ENCODE peak calls at places on chromosomes 11 and 22, in nine cellular contexts. One of them, this sample, is unnamed.

GRCh38 chr22:19896665-19897355 is 42.1 kb upstream of the GNB1L start:
- DNase-seq in GM10248: no peak
- DNase-seq in HFF-Myc: no peak
- DNase-seq in astrocyte: no peak
- DNase-seq in choroid plexus epithelial cell: no peak
- DNase-seq in GM12865: no peak
- DNase-seq in heart left ventricle: no peak
- DNase-seq in kidney epithelial cell: no peak
- DNase-seq in breast epithelium: no peak
- DNase-seq in this sample: no peak

GRCh38 chr11:2792376-2793250 is 92.8 kb upstream of the KCNQ1OT1 start:
- DNase-seq in GM10248: no peak
- DNase-seq in HFF-Myc: no peak
- DNase-seq in astrocyte: no peak
- DNase-seq in choroid plexus epithelial cell: no peak
- DNase-seq in GM12865: no peak
- DNase-seq in heart left ventricle: peak; percentile 15
- DNase-seq in kidney epithelial cell: no peak
- DNase-seq in breast epithelium: peak; percentile 47
- DNase-seq in this sample: no peak

GRCh38 chr11:111698852-111699559 is 67.2 kb downstream of the PPP2R1B start:
- DNase-seq in GM10248: no peak
- DNase-seq in HFF-Myc: no peak
- DNase-seq in astrocyte: no peak
- DNase-seq in choroid plexus epithelial cell: peak; percentile 42
- DNase-seq in GM12865: no peak
- DNase-seq in heart left ventricle: no peak
- DNase-seq in kidney epithelial cell: no peak
- DNase-seq in breast epithelium: no peak
- DNase-seq in this sample: no peak

GRCh38 chr11:95593101-95593500 is 196.5 kb downstream of the FAM76B start:
- DNase-seq in GM10248: no peak
- DNase-seq in HFF-Myc: no peak
- DNase-seq in astrocyte: peak; percentile 61
- DNase-seq in choroid plexus epithelial cell: no peak
- DNase-seq in GM12865: no peak
- DNase-seq in heart left ventricle: no peak
- DNase-seq in kidney epithelial cell: no peak
- DNase-seq in breast epithelium: no peak
- DNase-seq in this sample: no peak

GRCh38 chr11:85774256-85775097 is 36.5 kb downstream of the SYTL2 start:
- DNase-seq in GM10248: no peak
- DNase-seq in HFF-Myc: no peak
- DNase-seq in astrocyte: no peak
- DNase-seq in choroid plexus epithelial cell: no peak
- DNase-seq in GM12865: no peak
- DNase-seq in heart left ventricle: no peak
- DNase-seq in kidney epithelial cell: no peak
- DNase-seq in breast epithelium: no peak
- DNase-seq in this sample: no peak

GRCh38 chr11:76699461-76700091 is 29.0 kb upstream of the LRRC32 start:
- DNase-seq in GM10248: no peak
- DNase-seq in HFF-Myc: peak; percentile 63
- DNase-seq in astrocyte: peak; percentile 16
- DNase-seq in choroid plexus epithelial cell: no peak
- DNase-seq in GM12865: no peak
- DNase-seq in heart left ventricle: no peak
- DNase-seq in kidney epithelial cell: no peak
- DNase-seq in breast epithelium: no peak
- DNase-seq in this sample: no peak

GRCh38 chr22:41512421-41513194 is 31.7 kb downstream of the POLR3H start:
- DNase-seq in GM10248: no peak
- DNase-seq in HFF-Myc: peak; percentile 56
- DNase-seq in astrocyte: peak; percentile 57
- DNase-seq in choroid plexus epithelial cell: peak; percentile 85
- DNase-seq in GM12865: no peak
- DNase-seq in heart left ventricle: peak; percentile 60
- DNase-seq in kidney epithelial cell: peak; percentile 34
- DNase-seq in breast epithelium: no peak
- DNase-seq in this sample: peak; percentile 63

GRCh38 chr11:3786781-3787428 is 10.4 kb downstream of the NUP98 start:
- DNase-seq in GM10248: no peak
- DNase-seq in HFF-Myc: no peak
- DNase-seq in astrocyte: peak; percentile 58
- DNase-seq in choroid plexus epithelial cell: no peak
- DNase-seq in GM12865: no peak
- DNase-seq in heart left ventricle: no peak
- DNase-seq in kidney epithelial cell: no peak
- DNase-seq in breast epithelium: no peak
- DNase-seq in this sample: no peak

GRCh38 chr22:44127353-44127752 is 53.4 kb upstream of the PARVG start:
- DNase-seq in GM10248: no peak
- DNase-seq in HFF-Myc: no peak
- DNase-seq in astrocyte: no peak
- DNase-seq in choroid plexus epithelial cell: peak; percentile 47
- DNase-seq in GM12865: no peak
- DNase-seq in heart left ventricle: peak; percentile 50
- DNase-seq in kidney epithelial cell: no peak
- DNase-seq in breast epithelium: no peak
- DNase-seq in this sample: no peak

GRCh38 chr11:61609970-61610347 is 29.1 kb upstream of the SYT7 start:
- DNase-seq in GM10248: no peak
- DNase-seq in HFF-Myc: no peak
- DNase-seq in astrocyte: no peak
- DNase-seq in choroid plexus epithelial cell: no peak
- DNase-seq in GM12865: no peak
- DNase-seq in heart left ventricle: peak; percentile 54
- DNase-seq in kidney epithelial cell: no peak
- DNase-seq in breast epithelium: peak; percentile 63
- DNase-seq in this sample: no peak

GRCh38 chr22:46089426-46090041 is 60.8 kb upstream of the PPARA start:
- DNase-seq in GM10248: no peak
- DNase-seq in HFF-Myc: no peak
- DNase-seq in astrocyte: no peak
- DNase-seq in choroid plexus epithelial cell: no peak
- DNase-seq in GM12865: no peak
- DNase-seq in heart left ventricle: peak; percentile 25
- DNase-seq in kidney epithelial cell: no peak
- DNase-seq in breast epithelium: no peak
- DNase-seq in this sample: no peak

DNA sequence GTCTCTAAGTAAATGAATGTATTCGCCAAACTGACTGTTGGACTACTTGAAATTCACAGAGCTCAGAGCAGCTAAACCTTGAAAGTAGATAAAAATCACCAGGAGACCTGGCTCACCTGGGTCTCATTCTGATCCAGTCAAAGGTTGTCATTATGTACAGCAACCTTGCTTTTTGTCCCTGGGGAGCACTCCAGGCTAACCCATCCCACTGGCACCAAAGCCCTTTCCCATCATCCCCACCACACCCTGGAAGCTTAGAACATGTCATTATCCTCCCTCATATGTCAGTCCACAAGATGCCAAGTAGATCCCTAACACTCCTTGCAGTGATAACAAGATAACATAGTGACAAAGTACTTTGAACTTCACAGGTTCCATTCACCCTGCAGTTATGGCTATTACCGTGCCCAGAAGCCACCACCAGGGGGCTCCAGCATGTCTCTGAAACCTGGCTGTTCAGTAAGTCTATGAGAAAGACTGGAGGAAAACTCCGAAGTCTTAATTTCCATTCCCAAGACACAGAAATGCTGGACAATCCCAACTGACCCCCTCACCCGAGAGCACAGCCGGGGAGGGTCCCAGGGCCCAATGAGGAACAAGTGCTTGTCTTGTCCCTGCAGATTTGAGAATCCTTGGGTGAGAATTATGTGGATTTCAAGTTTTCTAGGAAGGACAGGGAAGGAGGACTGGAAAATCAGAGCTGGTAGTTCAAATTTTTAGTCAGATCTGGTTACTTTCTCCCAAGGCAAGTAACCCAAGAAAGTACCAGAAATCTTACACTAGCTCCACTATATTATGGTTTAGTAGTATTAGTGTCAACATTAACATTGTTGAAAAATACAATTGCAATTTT is 43.0 kb upstream of the USP47 start:
- DNase-seq in GM10248: peak; percentile 64
- DNase-seq in HFF-Myc: no peak
- DNase-seq in astrocyte: peak; percentile 46
- DNase-seq in choroid plexus epithelial cell: peak; percentile 87
- DNase-seq in GM12865: peak; percentile 77
- DNase-seq in heart left ventricle: peak; percentile 71
- DNase-seq in kidney epithelial cell: peak; percentile 26
- DNase-seq in breast epithelium: peak; percentile 83
- DNase-seq in this sample: peak; percentile 80
- TF ChIP-seq CTCF in GM10248: peak; percentile 87
- TF ChIP-seq CTCF in HFF-Myc: peak; percentile 98
- TF ChIP-seq CTCF in astrocyte: peak; percentile 96
- TF ChIP-seq CTCF in choroid plexus epithelial cell: peak; percentile 98
- TF ChIP-seq CTCF in GM12865: peak; percentile 88
- TF ChIP-seq CTCF in heart left ventricle: peak; percentile 89
- TF ChIP-seq CTCF in kidney epithelial cell: peak; percentile 89
- TF ChIP-seq CTCF in breast epithelium: peak; percentile 85
- TF ChIP-seq CTCF in this sample: peak; percentile 98

GRCh38 chr11:124897681-124898680 is at the start of gene ROBO4:
- DNase-seq in GM10248: peak; percentile 9
- DNase-seq in HFF-Myc: peak; percentile 82
- DNase-seq in astrocyte: peak; percentile 92
- DNase-seq in choroid plexus epithelial cell: peak; percentile 89
- DNase-seq in GM12865: no peak
- DNase-seq in heart left ventricle: peak; percentile 78
- DNase-seq in kidney epithelial cell: peak; percentile 67
- DNase-seq in breast epithelium: no peak
- DNase-seq in this sample: peak; percentile 91

GRCh38 chr11:124896821-124897391 is 759 bp downstream of the ROBO4 start:
- DNase-seq in GM10248: peak; percentile 8
- DNase-seq in HFF-Myc: no peak
- DNase-seq in astrocyte: no peak
- DNase-seq in choroid plexus epithelial cell: no peak
- DNase-seq in GM12865: no peak
- DNase-seq in heart left ventricle: peak; percentile 43
- DNase-seq in kidney epithelial cell: no peak
- DNase-seq in breast epithelium: no peak
- DNase-seq in this sample: no peak

GRCh38 chr11:124900464-124900863 is 2.8 kb upstream of the ROBO4 start:
- DNase-seq in GM10248: peak; percentile 1
- DNase-seq in HFF-Myc: peak; percentile 85
- DNase-seq in astrocyte: peak; percentile 83
- DNase-seq in choroid plexus epithelial cell: peak; percentile 83
- DNase-seq in GM12865: no peak
- DNase-seq in heart left ventricle: peak; percentile 65
- DNase-seq in kidney epithelial cell: peak; percentile 39
- DNase-seq in breast epithelium: no peak
- DNase-seq in this sample: peak; percentile 89

GRCh38 chr11:124899376-124900145 is 1.9 kb upstream of the ROBO4 start:
- DNase-seq in GM10248: peak; percentile 5
- DNase-seq in HFF-Myc: no peak
- DNase-seq in astrocyte: no peak
- DNase-seq in choroid plexus epithelial cell: no peak
- DNase-seq in GM12865: no peak
- DNase-seq in heart left ventricle: peak; percentile 16
- DNase-seq in kidney epithelial cell: no peak
- DNase-seq in breast epithelium: no peak
- DNase-seq in this sample: no peak

DNA sequence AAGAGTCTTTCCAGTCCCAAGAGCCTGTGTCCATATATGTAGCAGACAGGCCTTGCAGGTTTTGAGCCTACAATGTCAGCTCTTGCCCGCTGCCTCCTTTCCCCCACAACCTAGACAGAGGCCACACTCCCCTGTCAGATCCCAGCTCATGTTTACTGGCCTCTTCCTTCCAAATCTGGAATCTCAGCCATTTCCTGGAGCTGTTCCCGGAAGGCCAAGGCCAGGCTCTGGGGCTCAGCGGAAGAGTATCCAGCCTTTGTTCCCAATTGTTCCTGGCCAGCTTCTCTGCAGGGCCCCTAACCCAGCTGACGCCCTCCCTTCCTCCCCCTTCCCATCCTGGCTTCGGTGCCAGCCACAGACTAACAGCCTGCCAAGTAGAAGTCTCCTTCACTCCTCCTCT is 1.0 kb upstream of the ROBO4 start:
- DNase-seq in GM10248: no peak
- DNase-seq in HFF-Myc: peak; percentile 61
- DNase-seq in astrocyte: no peak
- DNase-seq in choroid plexus epithelial cell: no peak
- DNase-seq in GM12865: no peak
- DNase-seq in heart left ventricle: peak; percentile 78
- DNase-seq in kidney epithelial cell: no peak
- DNase-seq in breast epithelium: no peak
- DNase-seq in this sample: no peak
- TF ChIP-seq CTCF in GM10248: no peak
- TF ChIP-seq CTCF in HFF-Myc: peak; percentile 22
- TF ChIP-seq CTCF in astrocyte: no peak
- TF ChIP-seq CTCF in choroid plexus epithelial cell: no peak
- TF ChIP-seq CTCF in GM12865: no peak
- TF ChIP-seq CTCF in heart left ventricle: no peak
- TF ChIP-seq CTCF in kidney epithelial cell: no peak
- TF ChIP-seq CTCF in breast epithelium: no peak
- TF ChIP-seq CTCF in this sample: no peak

DNA sequence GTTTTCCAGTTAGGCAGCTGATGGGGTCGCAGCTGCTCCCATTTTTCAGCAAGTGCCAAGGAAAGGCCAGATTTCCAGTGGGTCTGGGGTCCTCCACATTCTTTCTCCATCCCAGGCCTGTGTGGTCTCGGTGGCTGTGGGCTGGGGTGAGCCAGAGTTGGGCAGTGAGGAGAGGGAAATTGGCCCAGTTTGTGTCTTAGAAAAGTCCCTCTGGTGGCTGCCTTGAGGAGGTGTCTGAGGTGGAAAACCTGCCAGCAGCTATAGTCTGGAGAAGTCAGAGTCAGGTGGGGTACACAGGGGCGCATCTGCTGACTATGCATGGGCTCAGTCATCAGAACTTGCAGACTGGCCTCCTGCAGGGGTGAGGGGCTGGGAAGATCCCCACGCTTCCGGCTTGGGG is 30.5 kb downstream of the MRGPRD start:
- DNase-seq in GM10248: no peak
- DNase-seq in HFF-Myc: peak; percentile 16
- DNase-seq in astrocyte: no peak
- DNase-seq in choroid plexus epithelial cell: peak; percentile 47
- DNase-seq in GM12865: peak; percentile 26
- DNase-seq in heart left ventricle: no peak
- DNase-seq in kidney epithelial cell: no peak
- DNase-seq in breast epithelium: no peak
- DNase-seq in this sample: no peak
- TF ChIP-seq CTCF in GM10248: peak; percentile 14
- TF ChIP-seq CTCF in HFF-Myc: peak; percentile 46
- TF ChIP-seq CTCF in astrocyte: peak; percentile 24
- TF ChIP-seq CTCF in choroid plexus epithelial cell: peak; percentile 69
- TF ChIP-seq CTCF in GM12865: peak; percentile 38
- TF ChIP-seq CTCF in heart left ventricle: no peak
- TF ChIP-seq CTCF in kidney epithelial cell: peak; percentile 49
- TF ChIP-seq CTCF in breast epithelium: no peak
- TF ChIP-seq CTCF in this sample: peak; percentile 75

DNA sequence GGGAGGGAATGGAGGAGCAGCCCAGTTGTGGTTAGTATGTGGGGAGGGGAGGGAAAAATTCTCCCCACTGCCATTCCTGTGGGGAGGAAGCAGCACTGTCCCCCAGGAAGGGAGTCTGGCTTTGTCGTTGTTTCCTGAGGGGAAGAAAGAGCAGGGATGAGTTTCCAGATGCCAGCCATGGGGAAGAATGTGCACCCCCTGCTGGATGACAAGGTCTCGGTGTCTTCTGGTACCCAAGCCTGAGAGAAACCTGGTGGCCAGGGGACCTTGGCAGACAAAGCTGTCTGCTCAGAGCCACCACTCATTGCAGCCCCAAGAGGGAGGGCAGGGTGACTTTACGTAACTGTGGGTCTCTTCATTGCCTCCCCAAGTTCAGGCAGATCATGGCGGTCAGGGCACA is 81.3 kb upstream of the CD82 start:
- DNase-seq in GM10248: peak; percentile 28
- DNase-seq in HFF-Myc: no peak
- DNase-seq in astrocyte: no peak
- DNase-seq in choroid plexus epithelial cell: peak; percentile 33
- DNase-seq in GM12865: peak; percentile 15
- DNase-seq in heart left ventricle: no peak
- DNase-seq in kidney epithelial cell: no peak
- DNase-seq in breast epithelium: no peak
- DNase-seq in this sample: no peak
- TF ChIP-seq CTCF in GM10248: peak; percentile 13
- TF ChIP-seq CTCF in HFF-Myc: peak; percentile 49
- TF ChIP-seq CTCF in astrocyte: no peak
- TF ChIP-seq CTCF in choroid plexus epithelial cell: peak; percentile 62
- TF ChIP-seq CTCF in GM12865: peak; percentile 35
- TF ChIP-seq CTCF in heart left ventricle: peak; percentile 38
- TF ChIP-seq CTCF in kidney epithelial cell: peak; percentile 20
- TF ChIP-seq CTCF in breast epithelium: no peak
- TF ChIP-seq CTCF in this sample: peak; percentile 60